ENCODE peak calls at places on chromosome 14, in ten cellular contexts. One of them, this sample, is unnamed.

GRCh38 chr14:72810201-72810600 is 83.7 kb downstream of the DPF3 start:
- DNase-seq in endothelial cell: no peak
- DNase-seq in dorsolateral prefrontal cortex: no peak
- DNase-seq in choroid plexus epithelial cell: no peak
- DNase-seq in thoracic aorta: no peak
- DNase-seq in left ventricle myocardium inferior: no peak
- DNase-seq in iPS-NIHi11: no peak
- DNase-seq in Ammon's horn: no peak
- DNase-seq in activated T-cell treated with anti-CD3 and anti-CD28 coated beads, Interleukin-2, amount 50 U/mL, for 1 hour: peak; percentile 27
- DNase-seq in NCI-H524: no peak
- DNase-seq in this sample: no peak

GRCh38 chr14:85420278-85420677 is 109.7 kb upstream of the FLRT2 start:
- DNase-seq in endothelial cell: no peak
- DNase-seq in dorsolateral prefrontal cortex: no peak
- DNase-seq in choroid plexus epithelial cell: no peak
- DNase-seq in thoracic aorta: no peak
- DNase-seq in left ventricle myocardium inferior: no peak
- DNase-seq in iPS-NIHi11: no peak
- DNase-seq in Ammon's horn: no peak
- DNase-seq in activated T-cell treated with anti-CD3 and anti-CD28 coated beads, Interleukin-2, amount 50 U/mL, for 1 hour: no peak
- DNase-seq in NCI-H524: no peak
- DNase-seq in this sample: no peak

GRCh38 chr14:76129851-76130576 is 21.7 kb upstream of the GPATCH2L start:
- DNase-seq in endothelial cell: no peak
- DNase-seq in dorsolateral prefrontal cortex: no peak
- DNase-seq in choroid plexus epithelial cell: no peak
- DNase-seq in thoracic aorta: no peak
- DNase-seq in left ventricle myocardium inferior: no peak
- DNase-seq in iPS-NIHi11: no peak
- DNase-seq in Ammon's horn: no peak
- DNase-seq in activated T-cell treated with anti-CD3 and anti-CD28 coated beads, Interleukin-2, amount 50 U/mL, for 1 hour: no peak
- DNase-seq in NCI-H524: no peak
- DNase-seq in this sample: no peak

GRCh38 chr14:68293404-68293803 is 473.8 kb downstream of the RAD51B start:
- DNase-seq in endothelial cell: no peak
- DNase-seq in dorsolateral prefrontal cortex: no peak
- DNase-seq in choroid plexus epithelial cell: no peak
- DNase-seq in thoracic aorta: no peak
- DNase-seq in left ventricle myocardium inferior: no peak
- DNase-seq in iPS-NIHi11: no peak
- DNase-seq in Ammon's horn: peak; percentile 53
- DNase-seq in activated T-cell treated with anti-CD3 and anti-CD28 coated beads, Interleukin-2, amount 50 U/mL, for 1 hour: no peak
- DNase-seq in NCI-H524: no peak
- DNase-seq in this sample: no peak

GRCh38 chr14:54230645-54231044 is 166.2 kb upstream of the CDKN3 start:
- DNase-seq in endothelial cell: no peak
- DNase-seq in dorsolateral prefrontal cortex: no peak
- DNase-seq in choroid plexus epithelial cell: no peak
- DNase-seq in thoracic aorta: no peak
- DNase-seq in left ventricle myocardium inferior: no peak
- DNase-seq in iPS-NIHi11: no peak
- DNase-seq in Ammon's horn: no peak
- DNase-seq in activated T-cell treated with anti-CD3 and anti-CD28 coated beads, Interleukin-2, amount 50 U/mL, for 1 hour: no peak
- DNase-seq in NCI-H524: no peak
- DNase-seq in this sample: no peak

GRCh38 chr14:36260970-36261640 is 59.3 kb downstream of the MBIP start:
- DNase-seq in endothelial cell: no peak
- DNase-seq in dorsolateral prefrontal cortex: no peak
- DNase-seq in choroid plexus epithelial cell: no peak
- DNase-seq in thoracic aorta: no peak
- DNase-seq in left ventricle myocardium inferior: no peak
- DNase-seq in iPS-NIHi11: no peak
- DNase-seq in Ammon's horn: no peak
- DNase-seq in activated T-cell treated with anti-CD3 and anti-CD28 coated beads, Interleukin-2, amount 50 U/mL, for 1 hour: no peak
- DNase-seq in NCI-H524: no peak
- DNase-seq in this sample: no peak

GRCh38 chr14:72519543-72519942 is 374.4 kb downstream of the DPF3 start:
- DNase-seq in endothelial cell: no peak
- DNase-seq in dorsolateral prefrontal cortex: no peak
- DNase-seq in choroid plexus epithelial cell: no peak
- DNase-seq in thoracic aorta: no peak
- DNase-seq in left ventricle myocardium inferior: no peak
- DNase-seq in iPS-NIHi11: no peak
- DNase-seq in Ammon's horn: no peak
- DNase-seq in activated T-cell treated with anti-CD3 and anti-CD28 coated beads, Interleukin-2, amount 50 U/mL, for 1 hour: no peak
- DNase-seq in NCI-H524: no peak
- DNase-seq in this sample: no peak

GRCh38 chr14:29521526-29522137 is 406.0 kb downstream of the PRKD1 start:
- DNase-seq in endothelial cell: peak; percentile 22
- DNase-seq in dorsolateral prefrontal cortex: no peak
- DNase-seq in choroid plexus epithelial cell: peak; percentile 29
- DNase-seq in thoracic aorta: no peak
- DNase-seq in left ventricle myocardium inferior: no peak
- DNase-seq in iPS-NIHi11: peak; percentile 32
- DNase-seq in Ammon's horn: no peak
- DNase-seq in activated T-cell treated with anti-CD3 and anti-CD28 coated beads, Interleukin-2, amount 50 U/mL, for 1 hour: no peak
- DNase-seq in NCI-H524: peak; percentile 76
- DNase-seq in this sample: peak; percentile 51

GRCh38 chr14:88559852-88560251 is 3.0 kb upstream of the ZC3H14 start:
- DNase-seq in endothelial cell: no peak
- DNase-seq in dorsolateral prefrontal cortex: no peak
- DNase-seq in choroid plexus epithelial cell: peak; percentile 79
- DNase-seq in thoracic aorta: no peak
- DNase-seq in left ventricle myocardium inferior: no peak
- DNase-seq in iPS-NIHi11: no peak
- DNase-seq in Ammon's horn: peak; percentile 16
- DNase-seq in activated T-cell treated with anti-CD3 and anti-CD28 coated beads, Interleukin-2, amount 50 U/mL, for 1 hour: no peak
- DNase-seq in NCI-H524: peak; percentile 11
- DNase-seq in this sample: no peak

GRCh38 chr14:74954232-74954946 is 1.0 kb downstream of the PGF start:
- DNase-seq in endothelial cell: no peak
- DNase-seq in dorsolateral prefrontal cortex: no peak
- DNase-seq in choroid plexus epithelial cell: no peak
- DNase-seq in thoracic aorta: no peak
- DNase-seq in left ventricle myocardium inferior: no peak
- DNase-seq in iPS-NIHi11: peak; percentile 67
- DNase-seq in Ammon's horn: no peak
- DNase-seq in activated T-cell treated with anti-CD3 and anti-CD28 coated beads, Interleukin-2, amount 50 U/mL, for 1 hour: no peak
- DNase-seq in NCI-H524: peak; percentile 86
- DNase-seq in this sample: no peak

GRCh38 chr14:34059925-34060746 is 109.3 kb upstream of the EGLN3 start:
- DNase-seq in endothelial cell: peak; percentile 71
- DNase-seq in dorsolateral prefrontal cortex: peak; percentile 79
- DNase-seq in choroid plexus epithelial cell: peak; percentile 65
- DNase-seq in thoracic aorta: peak; percentile 21
- DNase-seq in left ventricle myocardium inferior: peak; percentile 85
- DNase-seq in iPS-NIHi11: peak; percentile 89
- DNase-seq in Ammon's horn: peak; percentile 68
- DNase-seq in activated T-cell treated with anti-CD3 and anti-CD28 coated beads, Interleukin-2, amount 50 U/mL, for 1 hour: peak; percentile 57
- DNase-seq in NCI-H524: peak; percentile 52
- DNase-seq in this sample: peak; percentile 74

GRCh38 chr14:55097894-55098560 is 31.0 kb upstream of the LGALS3 start:
- DNase-seq in endothelial cell: no peak
- DNase-seq in dorsolateral prefrontal cortex: no peak
- DNase-seq in choroid plexus epithelial cell: no peak
- DNase-seq in thoracic aorta: no peak
- DNase-seq in left ventricle myocardium inferior: no peak
- DNase-seq in iPS-NIHi11: no peak
- DNase-seq in Ammon's horn: peak; percentile 41
- DNase-seq in activated T-cell treated with anti-CD3 and anti-CD28 coated beads, Interleukin-2, amount 50 U/mL, for 1 hour: no peak
- DNase-seq in NCI-H524: no peak
- DNase-seq in this sample: no peak

GRCh38 chr14:69355955-69356321 is 42.2 kb downstream of the ERH start:
- DNase-seq in endothelial cell: no peak
- DNase-seq in dorsolateral prefrontal cortex: no peak
- DNase-seq in choroid plexus epithelial cell: peak; percentile 42
- DNase-seq in thoracic aorta: peak; percentile 58
- DNase-seq in left ventricle myocardium inferior: no peak
- DNase-seq in iPS-NIHi11: no peak
- DNase-seq in Ammon's horn: no peak
- DNase-seq in activated T-cell treated with anti-CD3 and anti-CD28 coated beads, Interleukin-2, amount 50 U/mL, for 1 hour: no peak
- DNase-seq in NCI-H524: peak; percentile 18
- DNase-seq in this sample: no peak

GRCh38 chr14:92121207-92121669 is 268 bp downstream of the NDUFB1 start:
- DNase-seq in endothelial cell: peak; percentile 51
- DNase-seq in dorsolateral prefrontal cortex: no peak
- DNase-seq in choroid plexus epithelial cell: peak; percentile 71
- DNase-seq in thoracic aorta: no peak
- DNase-seq in left ventricle myocardium inferior: peak; percentile 64
- DNase-seq in iPS-NIHi11: peak; percentile 33
- DNase-seq in Ammon's horn: peak; percentile 58
- DNase-seq in activated T-cell treated with anti-CD3 and anti-CD28 coated beads, Interleukin-2, amount 50 U/mL, for 1 hour: no peak
- DNase-seq in NCI-H524: no peak
- DNase-seq in this sample: no peak

GRCh38 chr14:103099081-103099732 is 4.7 kb downstream of the EXOC3L4 start:
- DNase-seq in endothelial cell: no peak
- DNase-seq in dorsolateral prefrontal cortex: no peak
- DNase-seq in choroid plexus epithelial cell: no peak
- DNase-seq in thoracic aorta: no peak
- DNase-seq in left ventricle myocardium inferior: no peak
- DNase-seq in iPS-NIHi11: no peak
- DNase-seq in Ammon's horn: no peak
- DNase-seq in activated T-cell treated with anti-CD3 and anti-CD28 coated beads, Interleukin-2, amount 50 U/mL, for 1 hour: no peak
- DNase-seq in NCI-H524: no peak
- DNase-seq in this sample: peak; percentile 16

GRCh38 chr14:49880267-49881064 is 12.4 kb upstream of the ARF6 start:
- DNase-seq in endothelial cell: no peak
- DNase-seq in dorsolateral prefrontal cortex: no peak
- DNase-seq in choroid plexus epithelial cell: peak; percentile 70
- DNase-seq in thoracic aorta: no peak
- DNase-seq in left ventricle myocardium inferior: no peak
- DNase-seq in iPS-NIHi11: no peak
- DNase-seq in Ammon's horn: no peak
- DNase-seq in activated T-cell treated with anti-CD3 and anti-CD28 coated beads, Interleukin-2, amount 50 U/mL, for 1 hour: no peak
- DNase-seq in NCI-H524: no peak
- DNase-seq in this sample: no peak

GRCh38 chr14:101112351-101113107 is 209.0 kb upstream of the RTL1 start:
- DNase-seq in endothelial cell: no peak
- DNase-seq in dorsolateral prefrontal cortex: no peak
- DNase-seq in choroid plexus epithelial cell: no peak
- DNase-seq in thoracic aorta: no peak
- DNase-seq in left ventricle myocardium inferior: no peak
- DNase-seq in iPS-NIHi11: no peak
- DNase-seq in Ammon's horn: no peak
- DNase-seq in activated T-cell treated with anti-CD3 and anti-CD28 coated beads, Interleukin-2, amount 50 U/mL, for 1 hour: no peak
- DNase-seq in NCI-H524: no peak
- DNase-seq in this sample: no peak

GRCh38 chr14:104690266-104690711 is 871 bp downstream of the INF2 start:
- DNase-seq in endothelial cell: no peak
- DNase-seq in dorsolateral prefrontal cortex: no peak
- DNase-seq in choroid plexus epithelial cell: no peak
- DNase-seq in thoracic aorta: no peak
- DNase-seq in left ventricle myocardium inferior: no peak
- DNase-seq in iPS-NIHi11: no peak
- DNase-seq in Ammon's horn: no peak
- DNase-seq in activated T-cell treated with anti-CD3 and anti-CD28 coated beads, Interleukin-2, amount 50 U/mL, for 1 hour: no peak
- DNase-seq in NCI-H524: no peak
- DNase-seq in this sample: no peak

GRCh38 chr14:34496679-34497513 is 34.9 kb upstream of the SPTSSA start:
- DNase-seq in endothelial cell: peak; percentile 8
- DNase-seq in dorsolateral prefrontal cortex: peak; percentile 46
- DNase-seq in choroid plexus epithelial cell: peak; percentile 100
- DNase-seq in thoracic aorta: peak; percentile 41
- DNase-seq in left ventricle myocardium inferior: peak; percentile 76
- DNase-seq in iPS-NIHi11: peak; percentile 52
- DNase-seq in Ammon's horn: peak; percentile 77
- DNase-seq in activated T-cell treated with anti-CD3 and anti-CD28 coated beads, Interleukin-2, amount 50 U/mL, for 1 hour: no peak
- DNase-seq in NCI-H524: no peak
- DNase-seq in this sample: peak; percentile 45

GRCh38 chr14:75542585-75543091 is 20.4 kb downstream of the BATF start:
- DNase-seq in endothelial cell: no peak
- DNase-seq in dorsolateral prefrontal cortex: no peak
- DNase-seq in choroid plexus epithelial cell: peak; percentile 72
- DNase-seq in thoracic aorta: peak; percentile 32
- DNase-seq in left ventricle myocardium inferior: peak; percentile 59
- DNase-seq in iPS-NIHi11: peak; percentile 45
- DNase-seq in Ammon's horn: peak; percentile 64
- DNase-seq in activated T-cell treated with anti-CD3 and anti-CD28 coated beads, Interleukin-2, amount 50 U/mL, for 1 hour: peak; percentile 73
- DNase-seq in NCI-H524: no peak
- DNase-seq in this sample: no peak

GRCh38 chr14:100321473-100322137 is 1.5 kb upstream of the SLC25A47 start:
- DNase-seq in endothelial cell: no peak
- DNase-seq in dorsolateral prefrontal cortex: no peak
- DNase-seq in choroid plexus epithelial cell: no peak
- DNase-seq in thoracic aorta: no peak
- DNase-seq in left ventricle myocardium inferior: no peak
- DNase-seq in iPS-NIHi11: no peak
- DNase-seq in Ammon's horn: no peak
- DNase-seq in activated T-cell treated with anti-CD3 and anti-CD28 coated beads, Interleukin-2, amount 50 U/mL, for 1 hour: no peak
- DNase-seq in NCI-H524: peak; percentile 83
- DNase-seq in this sample: no peak

GRCh38 chr14:51828017-51828797 is 32.2 kb upstream of the GNG2 start:
- DNase-seq in endothelial cell: no peak
- DNase-seq in dorsolateral prefrontal cortex: no peak
- DNase-seq in choroid plexus epithelial cell: peak; percentile 46
- DNase-seq in thoracic aorta: no peak
- DNase-seq in left ventricle myocardium inferior: peak; percentile 17
- DNase-seq in iPS-NIHi11: peak; percentile 34
- DNase-seq in Ammon's horn: peak; percentile 17
- DNase-seq in activated T-cell treated with anti-CD3 and anti-CD28 coated beads, Interleukin-2, amount 50 U/mL, for 1 hour: peak; percentile 67
- DNase-seq in NCI-H524: no peak
- DNase-seq in this sample: no peak

GRCh38 chr14:88598097-88598675 is 35.3 kb downstream of the ZC3H14 start:
- DNase-seq in endothelial cell: no peak
- DNase-seq in dorsolateral prefrontal cortex: no peak
- DNase-seq in choroid plexus epithelial cell: no peak
- DNase-seq in thoracic aorta: no peak
- DNase-seq in left ventricle myocardium inferior: no peak
- DNase-seq in iPS-NIHi11: no peak
- DNase-seq in Ammon's horn: no peak
- DNase-seq in activated T-cell treated with anti-CD3 and anti-CD28 coated beads, Interleukin-2, amount 50 U/mL, for 1 hour: no peak
- DNase-seq in NCI-H524: no peak
- DNase-seq in this sample: no peak

GRCh38 chr14:77663289-77663688 is 44.5 kb downstream of the ALKBH1 start:
- DNase-seq in endothelial cell: no peak
- DNase-seq in dorsolateral prefrontal cortex: no peak
- DNase-seq in choroid plexus epithelial cell: peak; percentile 18
- DNase-seq in thoracic aorta: no peak
- DNase-seq in left ventricle myocardium inferior: no peak
- DNase-seq in iPS-NIHi11: no peak
- DNase-seq in Ammon's horn: no peak
- DNase-seq in activated T-cell treated with anti-CD3 and anti-CD28 coated beads, Interleukin-2, amount 50 U/mL, for 1 hour: no peak
- DNase-seq in NCI-H524: no peak
- DNase-seq in this sample: no peak

GRCh38 chr14:20019257-20019865 is at the start of gene OR4K14:
- DNase-seq in endothelial cell: no peak
- DNase-seq in dorsolateral prefrontal cortex: no peak
- DNase-seq in choroid plexus epithelial cell: no peak
- DNase-seq in thoracic aorta: no peak
- DNase-seq in left ventricle myocardium inferior: no peak
- DNase-seq in iPS-NIHi11: no peak
- DNase-seq in Ammon's horn: no peak
- DNase-seq in activated T-cell treated with anti-CD3 and anti-CD28 coated beads, Interleukin-2, amount 50 U/mL, for 1 hour: no peak
- DNase-seq in NCI-H524: no peak
- DNase-seq in this sample: no peak

GRCh38 chr14:73722581-73722980 is 8.4 kb upstream of the PNMA1 start:
- DNase-seq in endothelial cell: no peak
- DNase-seq in dorsolateral prefrontal cortex: no peak
- DNase-seq in choroid plexus epithelial cell: no peak
- DNase-seq in thoracic aorta: no peak
- DNase-seq in left ventricle myocardium inferior: no peak
- DNase-seq in iPS-NIHi11: no peak
- DNase-seq in Ammon's horn: peak; percentile 2
- DNase-seq in activated T-cell treated with anti-CD3 and anti-CD28 coated beads, Interleukin-2, amount 50 U/mL, for 1 hour: no peak
- DNase-seq in NCI-H524: no peak
- DNase-seq in this sample: no peak

GRCh38 chr14:50018236-50019210 is 97.8 kb downstream of the VCPKMT start:
- DNase-seq in endothelial cell: no peak
- DNase-seq in dorsolateral prefrontal cortex: no peak
- DNase-seq in choroid plexus epithelial cell: peak; percentile 74
- DNase-seq in thoracic aorta: no peak
- DNase-seq in left ventricle myocardium inferior: no peak
- DNase-seq in iPS-NIHi11: no peak
- DNase-seq in Ammon's horn: no peak
- DNase-seq in activated T-cell treated with anti-CD3 and anti-CD28 coated beads, Interleukin-2, amount 50 U/mL, for 1 hour: no peak
- DNase-seq in NCI-H524: no peak
- DNase-seq in this sample: no peak

GRCh38 chr14:105056303-105056831 is 8.9 kb downstream of the GPR132 start:
- DNase-seq in endothelial cell: no peak
- DNase-seq in dorsolateral prefrontal cortex: no peak
- DNase-seq in choroid plexus epithelial cell: no peak
- DNase-seq in thoracic aorta: no peak
- DNase-seq in left ventricle myocardium inferior: no peak
- DNase-seq in iPS-NIHi11: peak; percentile 49
- DNase-seq in Ammon's horn: no peak
- DNase-seq in activated T-cell treated with anti-CD3 and anti-CD28 coated beads, Interleukin-2, amount 50 U/mL, for 1 hour: peak; percentile 27
- DNase-seq in NCI-H524: no peak
- DNase-seq in this sample: no peak